ENCODE peak calls at places on chromosome 5, in nine cellular contexts. Z is NCI-H1105; R is fibroblast of the conjunctiva; F is stomach; O is stimulated activated CD8-positive, alpha-beta memory T cell treated with anti-CD3 and anti-CD28 coated beads, Interleukin-15, amount 100 ng/mL, for 1 hour; C is uterus; I is fibroblast of pulmonary artery; J is stimulated activated effector memory CD8-positive, alpha-beta T cell treated with anti-CD3 and anti-CD28 coated beads, Interleukin-12 subunit alpha, Interleukin-12 subunit beta, amount 100 ng/mL, for 72 hours; G is iPS-NIHi11. W is an unnamed sample.

GRCh38 chr5:157143127-157143959 is 678 bp upstream of the MED7 start:
- DNase-seq in O (no peak), F (peak; percentile 38), I (peak; percentile 25), Z (no peak), J (no peak), C (peak; percentile 40), G (peak; percentile 58), R (peak; percentile 8), W (peak; percentile 59)

GRCh38 chr5:75081510-75081909 is 29.2 kb upstream of the GCNT4 start:
- DNase-seq in R (no peak), G (no peak), I (no peak), C (no peak), O (no peak), J (no peak), Z (no peak), F (no peak), W (no peak)

GRCh38 chr5:138282918-138283742 is 8.7 kb upstream of the GFRA3 start:
- DNase-seq in O (no peak), G (peak; percentile 69), F (peak; percentile 57), C (no peak), Z (no peak), R (peak; percentile 46), J (no peak), I (peak; percentile 80), W (no peak)

GRCh38 chr5:34621280-34622045 is 34.7 kb upstream of the RAI14 start:
- DNase-seq in J (no peak), O (no peak), G (no peak), C (no peak), F (no peak), R (no peak), Z (no peak), I (peak; percentile 44), W (no peak)

GRCh38 chr5:36535390-36535789 is 71.0 kb upstream of the SLC1A3 start:
- DNase-seq in J (no peak), F (no peak), C (no peak), I (no peak), R (no peak), G (no peak), Z (no peak), O (no peak), W (no peak)

GRCh38 chr5:82183828-82184227 is 94.3 kb downstream of the RPS23 start:
- DNase-seq in O (no peak), C (no peak), I (peak; percentile 60), F (no peak), G (no peak), J (no peak), Z (no peak), R (no peak), W (no peak)

GRCh38 chr5:29208026-29208425 is 1985.5 kb upstream of the CDH6 start:
- DNase-seq in G (no peak), Z (no peak), I (peak; percentile 29), R (no peak), F (no peak), O (no peak), C (no peak), J (no peak), W (no peak)

GRCh38 chr5:122173484-122174191 is 44.3 kb downstream of the ZNF474 start:
- DNase-seq in J (no peak), C (no peak), R (no peak), G (no peak), I (no peak), Z (no peak), O (no peak), F (no peak), W (no peak)

GRCh38 chr5:116409591-116410296 is 164.9 kb downstream of the SEMA6A start:
- DNase-seq in G (no peak), I (no peak), O (no peak), F (no peak), Z (peak; percentile 67), C (no peak), R (no peak), J (no peak), W (no peak)

GRCh38 chr5:62643556-62644451 is 65.2 kb downstream of the LRRC70 start:
- DNase-seq in J (no peak), O (no peak), C (no peak), Z (peak; percentile 24), R (no peak), I (no peak), F (no peak), G (no peak), W (no peak)

GRCh38 chr5:89034588-89034987 is 151.6 kb upstream of the MEF2C start:
- DNase-seq in Z (no peak), J (no peak), C (no peak), F (no peak), G (no peak), I (no peak), R (no peak), O (no peak), W (no peak)

GRCh38 chr5:109223521-109223920 is 186.3 kb downstream of the PJA2 start:
- DNase-seq in G (peak; percentile 23), I (no peak), R (no peak), O (no peak), F (no peak), J (no peak), Z (no peak), C (no peak), W (no peak)

GRCh38 chr5:168047669-168048111 is 243.8 kb upstream of the WWC1 start:
- DNase-seq in I (no peak), F (peak; percentile 47), J (no peak), C (no peak), O (no peak), R (no peak), G (peak; percentile 18), Z (no peak), W (no peak)

GRCh38 chr5:893711-894110 is 1.0 kb downstream of the TRIP13 start:
- DNase-seq in I (no peak), F (no peak), J (no peak), C (no peak), O (no peak), G (no peak), Z (peak; percentile 2), R (no peak), W (peak; percentile 36)

GRCh38 chr5:180251887-180252286 is 40.0 kb downstream of the MAPK9 start:
- DNase-seq in G (no peak), F (no peak), R (no peak), O (no peak), Z (no peak), I (no peak), C (no peak), J (no peak), W (no peak)

GRCh38 chr5:59099270-59099994 is 516.6 kb downstream of the RAB3C start:
- DNase-seq in R (no peak), C (no peak), Z (no peak), I (peak; percentile 77), G (no peak), F (no peak), O (no peak), J (peak; percentile 28), W (no peak)

GRCh38 chr5:173919443-173919842 is 31.3 kb downstream of the CPEB4 start:
- DNase-seq in J (no peak), R (no peak), G (no peak), C (no peak), O (no peak), F (no peak), I (peak; percentile 35), Z (no peak), W (peak; percentile 31)

GRCh38 chr5:81288021-81288433 is 13.4 kb upstream of the ZCCHC9 start:
- DNase-seq in G (no peak), J (no peak), O (no peak), C (no peak), Z (no peak), R (no peak), I (no peak), F (no peak), W (no peak)

GRCh38 chr5:52760695-52761366 is 26.9 kb upstream of the ITGA1 start:
- DNase-seq in I (no peak), R (no peak), O (no peak), J (no peak), C (no peak), F (no peak), Z (no peak), G (no peak), W (no peak)

GRCh38 chr5:87139795-87140194 is 127.9 kb upstream of the RASA1 start:
- DNase-seq in Z (no peak), G (no peak), C (no peak), R (no peak), O (no peak), J (no peak), F (no peak), I (no peak), W (no peak)

GRCh38 chr5:26031481-26031880 is 1006.9 kb downstream of the CDH9 start:
- DNase-seq in G (no peak), O (no peak), I (no peak), Z (no peak), F (no peak), J (no peak), R (no peak), C (no peak), W (no peak)

GRCh38 chr5:83871533-83872380 is 151.1 kb upstream of the HAPLN1 start:
- DNase-seq in J (no peak), Z (no peak), I (no peak), F (no peak), R (no peak), C (no peak), G (peak; percentile 6), O (no peak), W (no peak)

GRCh38 chr5:125310749-125311148 is 564.3 kb upstream of the ZNF608 start:
- DNase-seq in J (no peak), I (peak; percentile 45), Z (no peak), C (no peak), O (no peak), R (no peak), G (no peak), F (no peak), W (no peak)

W was measured in colonic mucosa.